ENCODE peak calls at places on chromosomes 3 and 15, in seven cellular contexts. One of them, this sample, is unnamed. For H3K4me1, the result is how much of the 10 kb centered on the place peaks cover.

GRCh38 chr15:99212401-99212800 is 37.0 kb downstream of the TTC23 start:
- DNase-seq in HCT116: no peak
- DNase-seq in IMR-90: peak
- DNase-seq in upper lobe of right lung: no peak
- DNase-seq in GM23248: peak
- DNase-seq in psoas muscle: peak
- DNase-seq in CD8-positive, alpha-beta T cell: no peak
- DNase-seq in this sample: no peak

GRCh38 chr3:54087581-54088410 is 34.6 kb upstream of the CACNA2D3 start:
- DNase-seq in HCT116: no peak
- DNase-seq in IMR-90: no peak
- DNase-seq in upper lobe of right lung: peak
- DNase-seq in GM23248: peak
- DNase-seq in psoas muscle: no peak
- DNase-seq in CD8-positive, alpha-beta T cell: no peak
- DNase-seq in this sample: peak

GRCh38 chr3:43748179-43748578 is 57.4 kb downstream of the ABHD5 start:
- DNase-seq in HCT116: no peak
- DNase-seq in IMR-90: peak
- DNase-seq in upper lobe of right lung: no peak
- DNase-seq in GM23248: peak
- DNase-seq in psoas muscle: no peak
- DNase-seq in CD8-positive, alpha-beta T cell: no peak
- DNase-seq in this sample: no peak

GRCh38 chr3:125032100-125032643 is 23.6 kb downstream of the HEG1 start:
- DNase-seq in HCT116: no peak
- DNase-seq in IMR-90: no peak
- DNase-seq in upper lobe of right lung: no peak
- DNase-seq in GM23248: peak
- DNase-seq in psoas muscle: no peak
- DNase-seq in CD8-positive, alpha-beta T cell: no peak
- DNase-seq in this sample: no peak

GRCh38 chr3:12437223-12437605 is 47.1 kb upstream of the TSEN2 start:
- DNase-seq in HCT116: no peak
- DNase-seq in IMR-90: no peak
- DNase-seq in upper lobe of right lung: no peak
- DNase-seq in GM23248: no peak
- DNase-seq in psoas muscle: no peak
- DNase-seq in CD8-positive, alpha-beta T cell: no peak
- DNase-seq in this sample: no peak

GRCh38 chr3:196948442-196949365 is 6.4 kb upstream of the NCBP2 start:
- DNase-seq in HCT116: no peak
- DNase-seq in IMR-90: no peak
- DNase-seq in upper lobe of right lung: no peak
- DNase-seq in GM23248: peak
- DNase-seq in psoas muscle: no peak
- DNase-seq in CD8-positive, alpha-beta T cell: no peak
- DNase-seq in this sample: no peak

GRCh38 chr15:49308686-49309085 is 114.4 kb upstream of the FGF7 start:
- DNase-seq in HCT116: no peak
- DNase-seq in IMR-90: no peak
- DNase-seq in upper lobe of right lung: no peak
- DNase-seq in GM23248: no peak
- DNase-seq in psoas muscle: no peak
- DNase-seq in CD8-positive, alpha-beta T cell: no peak
- DNase-seq in this sample: no peak

GRCh38 chr3:123559040-123559861 is 25.6 kb downstream of the HACD2 start:
- DNase-seq in HCT116: peak
- DNase-seq in IMR-90: peak
- DNase-seq in upper lobe of right lung: no peak
- DNase-seq in GM23248: peak
- DNase-seq in psoas muscle: no peak
- DNase-seq in CD8-positive, alpha-beta T cell: no peak
- DNase-seq in this sample: no peak

GRCh38 chr3:10703875-10704274 is 112.2 kb upstream of the SLC6A11 start:
- DNase-seq in HCT116: peak
- DNase-seq in IMR-90: peak
- DNase-seq in upper lobe of right lung: no peak
- DNase-seq in GM23248: peak
- DNase-seq in psoas muscle: no peak
- DNase-seq in CD8-positive, alpha-beta T cell: no peak
- DNase-seq in this sample: no peak

GRCh38 chr3:15325228-15325627 is 7.2 kb downstream of the SH3BP5 start:
- DNase-seq in HCT116: no peak
- DNase-seq in IMR-90: peak
- DNase-seq in upper lobe of right lung: no peak
- DNase-seq in GM23248: peak
- DNase-seq in psoas muscle: peak
- DNase-seq in CD8-positive, alpha-beta T cell: no peak
- DNase-seq in this sample: no peak

GRCh38 chr15:29570931-29571727 is 251.1 kb downstream of the TJP1 start:
- DNase-seq in HCT116: no peak
- DNase-seq in IMR-90: no peak
- DNase-seq in upper lobe of right lung: no peak
- DNase-seq in GM23248: peak
- DNase-seq in psoas muscle: no peak
- DNase-seq in CD8-positive, alpha-beta T cell: no peak
- DNase-seq in this sample: peak

GRCh38 chr3:107596639-107597038 is 73.9 kb downstream of the BBX start:
- DNase-seq in HCT116: no peak
- DNase-seq in IMR-90: no peak
- DNase-seq in upper lobe of right lung: no peak
- DNase-seq in GM23248: no peak
- DNase-seq in psoas muscle: no peak
- DNase-seq in CD8-positive, alpha-beta T cell: no peak
- DNase-seq in this sample: no peak
- H3K4me1 ChIP-seq in HCT116: under half
- H3K4me1 ChIP-seq in IMR-90: under half
- H3K4me1 ChIP-seq in upper lobe of right lung: under half
- H3K4me1 ChIP-seq in GM23248: under half
- H3K4me1 ChIP-seq in psoas muscle: under half
- H3K4me1 ChIP-seq in CD8-positive, alpha-beta T cell: under half
- H3K4me1 ChIP-seq in this sample: under half

GRCh38 chr15:78056714-78057269 is 20.7 kb downstream of the TBC1D2B start:
- DNase-seq in HCT116: no peak
- DNase-seq in IMR-90: peak
- DNase-seq in upper lobe of right lung: no peak
- DNase-seq in GM23248: peak
- DNase-seq in psoas muscle: no peak
- DNase-seq in CD8-positive, alpha-beta T cell: no peak
- DNase-seq in this sample: peak

GRCh38 chr15:78054971-78055370 is 22.5 kb downstream of the TBC1D2B start:
- DNase-seq in HCT116: no peak
- DNase-seq in IMR-90: no peak
- DNase-seq in upper lobe of right lung: no peak
- DNase-seq in GM23248: no peak
- DNase-seq in psoas muscle: no peak
- DNase-seq in CD8-positive, alpha-beta T cell: peak
- DNase-seq in this sample: no peak

GRCh38 chr15:78052545-78052944 is 25.0 kb downstream of the TBC1D2B start:
- DNase-seq in HCT116: no peak
- DNase-seq in IMR-90: no peak
- DNase-seq in upper lobe of right lung: no peak
- DNase-seq in GM23248: no peak
- DNase-seq in psoas muscle: no peak
- DNase-seq in CD8-positive, alpha-beta T cell: no peak
- DNase-seq in this sample: no peak

GRCh38 chr15:78055923-78056713 is 21.4 kb downstream of the TBC1D2B start:
- DNase-seq in HCT116: no peak
- DNase-seq in IMR-90: no peak
- DNase-seq in upper lobe of right lung: no peak
- DNase-seq in GM23248: peak
- DNase-seq in psoas muscle: no peak
- DNase-seq in CD8-positive, alpha-beta T cell: no peak
- DNase-seq in this sample: peak

GRCh38 chr15:78054518-78054917 is 23.0 kb downstream of the TBC1D2B start:
- DNase-seq in HCT116: no peak
- DNase-seq in IMR-90: no peak
- DNase-seq in upper lobe of right lung: no peak
- DNase-seq in GM23248: no peak
- DNase-seq in psoas muscle: no peak
- DNase-seq in CD8-positive, alpha-beta T cell: no peak
- DNase-seq in this sample: no peak
- H3K4me1 ChIP-seq in HCT116: under half
- H3K4me1 ChIP-seq in IMR-90: under half
- H3K4me1 ChIP-seq in upper lobe of right lung: half or more
- H3K4me1 ChIP-seq in GM23248: half or more
- H3K4me1 ChIP-seq in psoas muscle: half or more
- H3K4me1 ChIP-seq in CD8-positive, alpha-beta T cell: half or more
- H3K4me1 ChIP-seq in this sample: under half

GRCh38 chr15:85748729-85749128 is 46.0 kb downstream of the KLHL25 start:
- DNase-seq in HCT116: no peak
- DNase-seq in IMR-90: no peak
- DNase-seq in upper lobe of right lung: no peak
- DNase-seq in GM23248: no peak
- DNase-seq in psoas muscle: no peak
- DNase-seq in CD8-positive, alpha-beta T cell: no peak
- DNase-seq in this sample: peak

GRCh38 chr15:85749261-85750151 is 45.2 kb downstream of the KLHL25 start:
- DNase-seq in HCT116: no peak
- DNase-seq in IMR-90: peak
- DNase-seq in upper lobe of right lung: no peak
- DNase-seq in GM23248: peak
- DNase-seq in psoas muscle: no peak
- DNase-seq in CD8-positive, alpha-beta T cell: no peak
- DNase-seq in this sample: peak

GRCh38 chr15:85750319-85750806 is 44.4 kb downstream of the KLHL25 start:
- DNase-seq in HCT116: no peak
- DNase-seq in IMR-90: peak
- DNase-seq in upper lobe of right lung: peak
- DNase-seq in GM23248: peak
- DNase-seq in psoas muscle: peak
- DNase-seq in CD8-positive, alpha-beta T cell: no peak
- DNase-seq in this sample: peak

GRCh38 chr15:85746641-85747040 is 48.1 kb downstream of the KLHL25 start:
- DNase-seq in HCT116: no peak
- DNase-seq in IMR-90: no peak
- DNase-seq in upper lobe of right lung: no peak
- DNase-seq in GM23248: no peak
- DNase-seq in psoas muscle: no peak
- DNase-seq in CD8-positive, alpha-beta T cell: no peak
- DNase-seq in this sample: no peak

GRCh38 chr15:85748176-85748575 is 46.5 kb downstream of the KLHL25 start:
- DNase-seq in HCT116: no peak
- DNase-seq in IMR-90: no peak
- DNase-seq in upper lobe of right lung: no peak
- DNase-seq in GM23248: no peak
- DNase-seq in psoas muscle: no peak
- DNase-seq in CD8-positive, alpha-beta T cell: no peak
- DNase-seq in this sample: no peak
- H3K4me1 ChIP-seq in HCT116: under half
- H3K4me1 ChIP-seq in IMR-90: under half
- H3K4me1 ChIP-seq in upper lobe of right lung: under half
- H3K4me1 ChIP-seq in GM23248: under half
- H3K4me1 ChIP-seq in psoas muscle: under half
- H3K4me1 ChIP-seq in CD8-positive, alpha-beta T cell: under half
- H3K4me1 ChIP-seq in this sample: under half

GRCh38 chr3:129503387-129504010 is 24.9 kb upstream of the RHO start:
- DNase-seq in HCT116: no peak
- DNase-seq in IMR-90: peak
- DNase-seq in upper lobe of right lung: no peak
- DNase-seq in GM23248: no peak
- DNase-seq in psoas muscle: no peak
- DNase-seq in CD8-positive, alpha-beta T cell: no peak
- DNase-seq in this sample: peak

GRCh38 chr3:129504471-129505100 is 23.9 kb upstream of the RHO start:
- DNase-seq in HCT116: no peak
- DNase-seq in IMR-90: no peak
- DNase-seq in upper lobe of right lung: no peak
- DNase-seq in GM23248: no peak
- DNase-seq in psoas muscle: no peak
- DNase-seq in CD8-positive, alpha-beta T cell: no peak
- DNase-seq in this sample: no peak

GRCh38 chr3:129500334-129500658 is 28.1 kb upstream of the RHO start:
- DNase-seq in HCT116: no peak
- DNase-seq in IMR-90: no peak
- DNase-seq in upper lobe of right lung: no peak
- DNase-seq in GM23248: no peak
- DNase-seq in psoas muscle: no peak
- DNase-seq in CD8-positive, alpha-beta T cell: no peak
- DNase-seq in this sample: no peak

GRCh38 chr3:129502641-129503386 is 25.6 kb upstream of the RHO start:
- DNase-seq in HCT116: no peak
- DNase-seq in IMR-90: no peak
- DNase-seq in upper lobe of right lung: no peak
- DNase-seq in GM23248: no peak
- DNase-seq in psoas muscle: no peak
- DNase-seq in CD8-positive, alpha-beta T cell: no peak
- DNase-seq in this sample: peak

DNA sequence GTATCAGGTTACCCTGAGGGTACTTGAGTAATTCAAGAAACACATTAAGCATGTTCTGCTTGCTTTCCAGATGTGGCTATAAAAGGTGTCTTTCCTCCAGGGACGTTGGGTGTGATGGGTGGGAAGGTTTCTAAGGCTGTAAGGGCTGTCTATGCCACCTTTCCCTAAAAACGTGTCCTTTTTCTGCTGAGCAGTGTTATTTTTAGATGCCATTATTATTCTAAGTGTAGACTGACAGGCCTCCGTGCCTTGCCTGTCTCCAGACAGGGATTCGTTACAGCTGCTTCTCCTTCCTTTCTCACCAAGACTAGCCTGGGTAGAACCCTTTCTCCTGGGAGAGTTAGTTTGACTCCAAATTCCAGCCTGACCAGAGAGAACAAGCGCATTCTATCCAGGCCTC is 26.8 kb upstream of the RHO start:
- DNase-seq in HCT116: no peak
- DNase-seq in IMR-90: no peak
- DNase-seq in upper lobe of right lung: no peak
- DNase-seq in GM23248: no peak
- DNase-seq in psoas muscle: no peak
- DNase-seq in CD8-positive, alpha-beta T cell: no peak
- DNase-seq in this sample: no peak
- H3K4me1 ChIP-seq in HCT116: under half
- H3K4me1 ChIP-seq in IMR-90: under half
- H3K4me1 ChIP-seq in upper lobe of right lung: under half
- H3K4me1 ChIP-seq in GM23248: under half
- H3K4me1 ChIP-seq in psoas muscle: under half
- H3K4me1 ChIP-seq in CD8-positive, alpha-beta T cell: under half
- H3K4me1 ChIP-seq in this sample: under half

DNA sequence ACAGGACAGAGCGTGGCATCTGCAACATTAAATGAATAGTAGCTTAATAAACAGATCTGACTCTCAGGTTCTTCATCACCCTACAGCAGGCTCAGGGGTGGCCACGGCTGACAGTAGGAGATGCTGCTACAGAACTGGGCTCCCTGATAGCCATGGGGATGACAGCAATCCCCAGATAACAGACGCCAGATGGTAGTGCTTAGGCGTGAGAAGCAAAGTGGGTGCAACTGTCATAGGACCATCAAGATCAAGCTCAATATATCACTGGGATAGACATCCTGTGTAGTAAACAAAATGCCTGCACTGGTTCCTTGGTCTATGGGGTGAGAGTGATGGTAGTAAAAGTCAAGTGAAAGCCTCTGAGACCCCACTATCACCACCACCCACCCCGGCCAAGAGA is 2.7 kb upstream of the TPRA1 start:
- DNase-seq in HCT116: no peak
- DNase-seq in IMR-90: no peak
- DNase-seq in upper lobe of right lung: no peak
- DNase-seq in GM23248: no peak
- DNase-seq in psoas muscle: no peak
- DNase-seq in CD8-positive, alpha-beta T cell: no peak
- DNase-seq in this sample: no peak
- H3K4me1 ChIP-seq in HCT116: under half
- H3K4me1 ChIP-seq in IMR-90: under half
- H3K4me1 ChIP-seq in upper lobe of right lung: under half
- H3K4me1 ChIP-seq in GM23248: under half
- H3K4me1 ChIP-seq in psoas muscle: under half
- H3K4me1 ChIP-seq in CD8-positive, alpha-beta T cell: under half
- H3K4me1 ChIP-seq in this sample: under half